ENCODE peak calls at places on chromosome 3, in ten cellular contexts. R, Q, X, H, K, V, P, F, G and D are unnamed samples.
A peak's percentile ranks its signal among the peaks of the same experiment; 100 is the strongest.

GRCh38 chr3:172040976-172041963 is 1.9 kb downstream of the FNDC3B start:
- DNase-seq in R (no peak), H (no peak), F (peak; percentile 69), G (no peak), V (no peak), Q (peak; percentile 73), P (no peak), X (peak; percentile 54), K (peak; percentile 42), D (no peak)

GRCh38 chr3:57952208-57952631 is 56.0 kb upstream of the FLNB start:
- DNase-seq in H (no peak), G (no peak), X (peak; percentile 89), K (peak; percentile 44), R (no peak), V (peak; percentile 62), P (no peak), F (peak; percentile 90), Q (peak; percentile 97), D (no peak)

GRCh38 chr3:111070772-111071256 is 802 bp upstream of the NECTIN3 start:
- DNase-seq in Q (no peak), G (no peak), H (peak; percentile 5), V (no peak), P (no peak), R (no peak), X (no peak), F (peak; percentile 65), K (no peak), D (no peak)

GRCh38 chr3:106305882-106306445 is 437.2 kb upstream of the CBLB start:
- DNase-seq in F (no peak), Q (peak; percentile 23), P (no peak), X (no peak), H (no peak), R (no peak), V (no peak), G (no peak), K (no peak), D (no peak)

GRCh38 chr3:131072099-131072559 is 45.5 kb downstream of the NEK11 start:
- DNase-seq in P (no peak), Q (peak; percentile 47), K (no peak), H (no peak), F (no peak), G (no peak), R (no peak), V (no peak), X (peak; percentile 6), D (no peak)

GRCh38 chr3:169324454-169324789 is 339.1 kb downstream of the MECOM start:
- DNase-seq in G (no peak), X (no peak), V (no peak), P (no peak), K (no peak), F (no peak), R (no peak), H (no peak), Q (no peak), D (no peak)

GRCh38 chr3:170599083-170599482 is 13.2 kb upstream of the SLC7A14 start:
- DNase-seq in G (no peak), F (no peak), X (no peak), R (no peak), Q (no peak), P (no peak), K (no peak), V (no peak), H (no peak), D (no peak)

GRCh38 chr3:115397433-115397832 is 225.9 kb upstream of the GAP43 start:
- DNase-seq in X (peak; percentile 76), V (no peak), P (no peak), R (no peak), H (no peak), K (no peak), Q (no peak), F (no peak), G (no peak), D (no peak)

GRCh38 chr3:152258448-152259302 is 10.1 kb upstream of the MBNL1 start:
- DNase-seq in P (no peak), R (no peak), H (no peak), K (peak; percentile 78), G (no peak), V (peak; percentile 26), X (peak; percentile 95), F (peak; percentile 91), Q (peak; percentile 98), D (no peak)

GRCh38 chr3:182533394-182533793 is 259.9 kb upstream of the ATP11B start:
- DNase-seq in X (no peak), Q (no peak), K (no peak), F (no peak), H (no peak), R (no peak), G (no peak), P (no peak), V (no peak), D (no peak)

GRCh38 chr3:168061332-168061996 is 34.3 kb downstream of the GOLIM4 start:
- DNase-seq in K (no peak), P (no peak), R (no peak), V (no peak), G (no peak), H (peak; percentile 24), Q (no peak), F (no peak), X (no peak), D (no peak)

GRCh38 chr3:179069762-179070390 is 1.7 kb downstream of the ZMAT3 start:
- DNase-seq in G (no peak), R (no peak), Q (peak; percentile 32), X (peak; percentile 58), P (no peak), H (no peak), V (no peak), F (no peak), K (no peak), D (no peak)

GRCh38 chr3:179067839-179068238 is 3.8 kb downstream of the ZMAT3 start:
- DNase-seq in Q (peak; percentile 26), R (no peak), G (no peak), H (no peak), V (no peak), F (no peak), P (no peak), X (no peak), K (no peak), D (no peak)

GRCh38 chr3:179067291-179067690 is 4.3 kb downstream of the ZMAT3 start:
- DNase-seq in F (no peak), P (no peak), R (no peak), V (no peak), H (no peak), K (no peak), Q (no peak), X (no peak), G (no peak), D (no peak)

GRCh38 chr3:179071161-179071568 is 444 bp downstream of the ZMAT3 start:
- DNase-seq in V (no peak), F (no peak), G (peak; percentile 28), H (peak; percentile 77), P (no peak), K (peak; percentile 47), X (peak; percentile 42), R (no peak), Q (no peak), D (peak; percentile 21)

GRCh38 chr3:179068779-179069530 is 2.7 kb downstream of the ZMAT3 start:
- DNase-seq in Q (peak; percentile 47), F (no peak), R (no peak), P (no peak), X (peak; percentile 23), H (no peak), K (no peak), G (no peak), V (no peak), D (no peak)
- TF ChIP-seq CTCF in Q (peak; percentile 60), F (no peak), R (no peak), P (no peak), X (peak; percentile 49), H (peak; percentile 53), K (no peak), G (no peak), V (no peak), D (peak; percentile 36)

GRCh38 chr3:163491714-163492113 is 1586.6 kb downstream of the SI start:
- DNase-seq in X (no peak), Q (no peak), F (no peak), R (no peak), K (no peak), V (no peak), P (no peak), H (no peak), G (no peak), D (no peak)

DNA sequence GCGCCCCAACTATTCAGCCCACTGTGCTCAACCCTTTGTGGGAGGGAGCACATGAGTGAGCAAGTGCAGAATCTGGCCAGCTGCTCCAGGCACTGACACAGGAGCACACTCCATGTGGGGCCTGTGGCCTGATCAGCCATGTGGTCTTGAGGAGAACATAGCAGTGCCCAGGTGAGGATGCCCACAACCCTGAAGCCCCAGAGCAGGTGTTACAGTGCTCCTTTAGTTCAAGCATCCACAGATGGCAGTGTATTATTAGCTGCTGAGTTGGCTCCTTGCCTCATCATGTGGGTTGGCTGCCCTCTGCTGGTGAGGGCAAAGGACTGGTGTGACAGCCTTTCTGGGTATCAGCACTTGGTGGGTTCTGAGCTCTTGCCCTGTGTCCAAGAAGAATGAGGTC is 1588.2 kb downstream of the SI start:
- DNase-seq in P (no peak), K (peak; percentile 19), G (no peak), R (no peak), Q (peak; percentile 32), X (peak; percentile 28), F (no peak), H (no peak), V (no peak), D (no peak)
- TF ChIP-seq CTCF in P (no peak), K (peak; percentile 7), G (peak; percentile 32), R (no peak), Q (peak; percentile 42), X (peak; percentile 47), F (peak; percentile 20), H (peak; percentile 51), V (peak; percentile 34), D (peak; percentile 50)

DNA sequence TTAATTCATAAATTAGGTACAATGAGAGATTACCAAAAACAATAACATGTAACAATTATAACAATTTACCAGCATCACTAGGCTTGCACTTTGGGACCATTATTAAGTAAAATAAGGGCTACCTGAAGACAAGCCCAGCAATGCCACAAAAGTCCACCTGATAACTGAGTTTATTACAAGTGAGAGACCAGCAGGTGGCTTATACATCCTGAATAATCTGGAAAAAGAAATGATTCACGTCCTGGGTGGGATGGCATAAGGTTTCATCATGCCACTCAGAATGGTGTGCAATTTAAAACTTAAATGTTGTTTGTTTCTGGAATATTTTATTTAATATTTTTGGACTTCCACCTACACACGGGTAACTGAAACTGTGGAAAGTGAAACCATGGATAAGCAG is 1287.1 kb upstream of the GBE1 start:
- DNase-seq in K (no peak), X (no peak), F (no peak), R (no peak), Q (no peak), P (no peak), V (no peak), H (no peak), G (no peak), D (no peak)
- TF ChIP-seq CTCF in K (no peak), X (no peak), F (no peak), R (no peak), Q (no peak), P (no peak), V (no peak), H (no peak), G (no peak), D (no peak)

DNA sequence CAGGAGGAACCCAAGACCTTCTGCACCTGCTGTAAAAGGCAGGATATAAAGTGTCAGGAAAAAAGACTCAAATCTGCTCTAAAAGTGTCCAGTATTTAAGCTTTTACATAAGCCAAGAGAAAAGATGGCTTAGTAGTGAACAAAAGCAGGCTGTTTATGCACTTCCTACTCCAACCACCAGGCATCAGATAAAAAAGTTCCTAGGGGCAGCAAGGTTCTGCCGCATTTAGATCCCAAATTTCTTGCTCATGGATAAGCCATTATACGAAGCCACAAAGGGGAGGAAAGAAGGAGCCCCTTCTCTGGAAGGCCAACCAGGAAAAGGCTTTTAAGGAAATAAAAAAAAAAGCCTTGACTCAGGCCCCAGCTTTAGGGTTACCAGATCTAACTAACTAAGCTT is 10.6 kb upstream of the SLC9C1 start:
- DNase-seq in G (no peak), F (no peak), X (peak; percentile 15), R (no peak), H (no peak), Q (peak; percentile 49), K (no peak), V (no peak), P (no peak), D (no peak)
- TF ChIP-seq CTCF in G (peak; percentile 62), F (peak; percentile 22), X (peak; percentile 39), R (no peak), H (no peak), Q (peak; percentile 46), K (peak; percentile 8), V (peak; percentile 37), P (peak; percentile 36), D (peak; percentile 56)